ENCODE peak calls at places on chromosome 17, in four cellular contexts. One of them, this sample, is unnamed. For H3K4me1 and H3K9me3, the result is how much of the 10 kb centered on the place peaks cover.

GRCh38 chr17:28711723-28712036 is at the start of gene PROCA1:
- DNase-seq in mammary epithelial cell: no peak
- DNase-seq in CD8-positive, alpha-beta memory T cell: no peak
- DNase-seq in fibroblast of lung: no peak
- DNase-seq in this sample: peak

GRCh38 chr17:63984206-63984605 is 11.5 kb upstream of the SCN4A start:
- DNase-seq in mammary epithelial cell: no peak
- DNase-seq in CD8-positive, alpha-beta memory T cell: no peak
- DNase-seq in fibroblast of lung: peak
- DNase-seq in this sample: no peak

GRCh38 chr17:28112199-28112995 is 69.9 kb downstream of the NLK start:
- DNase-seq in mammary epithelial cell: no peak
- DNase-seq in CD8-positive, alpha-beta memory T cell: no peak
- DNase-seq in fibroblast of lung: peak
- DNase-seq in this sample: no peak

GRCh38 chr17:78979780-78980623 is at the start of gene LGALS3BP:
- DNase-seq in mammary epithelial cell: peak
- DNase-seq in CD8-positive, alpha-beta memory T cell: no peak
- DNase-seq in fibroblast of lung: peak
- DNase-seq in this sample: peak

GRCh38 chr17:67050066-67050465 is 5.7 kb downstream of the CACNG1 start:
- DNase-seq in mammary epithelial cell: no peak
- DNase-seq in CD8-positive, alpha-beta memory T cell: no peak
- DNase-seq in fibroblast of lung: no peak
- DNase-seq in this sample: no peak

GRCh38 chr17:72812823-72813222 is 279.7 kb downstream of the SLC39A11 start:
- DNase-seq in mammary epithelial cell: peak
- DNase-seq in CD8-positive, alpha-beta memory T cell: no peak
- DNase-seq in fibroblast of lung: peak
- DNase-seq in this sample: no peak

GRCh38 chr17:31509805-31510177 is 118.3 kb downstream of the RAB11FIP4 start:
- DNase-seq in mammary epithelial cell: no peak
- DNase-seq in CD8-positive, alpha-beta memory T cell: no peak
- DNase-seq in fibroblast of lung: no peak
- DNase-seq in this sample: no peak

GRCh38 chr17:31469959-31470358 is 78.5 kb downstream of the RAB11FIP4 start:
- DNase-seq in mammary epithelial cell: no peak
- DNase-seq in CD8-positive, alpha-beta memory T cell: no peak
- DNase-seq in fibroblast of lung: no peak
- DNase-seq in this sample: no peak

GRCh38 chr17:6437466-6437865 is 2.5 kb upstream of the AIPL1 start:
- DNase-seq in mammary epithelial cell: no peak
- DNase-seq in CD8-positive, alpha-beta memory T cell: no peak
- DNase-seq in fibroblast of lung: no peak
- DNase-seq in this sample: no peak

GRCh38 chr17:10984163-10984562 is 146.3 kb upstream of the PIRT start:
- DNase-seq in mammary epithelial cell: no peak
- DNase-seq in CD8-positive, alpha-beta memory T cell: no peak
- DNase-seq in fibroblast of lung: no peak
- DNase-seq in this sample: no peak

DNA sequence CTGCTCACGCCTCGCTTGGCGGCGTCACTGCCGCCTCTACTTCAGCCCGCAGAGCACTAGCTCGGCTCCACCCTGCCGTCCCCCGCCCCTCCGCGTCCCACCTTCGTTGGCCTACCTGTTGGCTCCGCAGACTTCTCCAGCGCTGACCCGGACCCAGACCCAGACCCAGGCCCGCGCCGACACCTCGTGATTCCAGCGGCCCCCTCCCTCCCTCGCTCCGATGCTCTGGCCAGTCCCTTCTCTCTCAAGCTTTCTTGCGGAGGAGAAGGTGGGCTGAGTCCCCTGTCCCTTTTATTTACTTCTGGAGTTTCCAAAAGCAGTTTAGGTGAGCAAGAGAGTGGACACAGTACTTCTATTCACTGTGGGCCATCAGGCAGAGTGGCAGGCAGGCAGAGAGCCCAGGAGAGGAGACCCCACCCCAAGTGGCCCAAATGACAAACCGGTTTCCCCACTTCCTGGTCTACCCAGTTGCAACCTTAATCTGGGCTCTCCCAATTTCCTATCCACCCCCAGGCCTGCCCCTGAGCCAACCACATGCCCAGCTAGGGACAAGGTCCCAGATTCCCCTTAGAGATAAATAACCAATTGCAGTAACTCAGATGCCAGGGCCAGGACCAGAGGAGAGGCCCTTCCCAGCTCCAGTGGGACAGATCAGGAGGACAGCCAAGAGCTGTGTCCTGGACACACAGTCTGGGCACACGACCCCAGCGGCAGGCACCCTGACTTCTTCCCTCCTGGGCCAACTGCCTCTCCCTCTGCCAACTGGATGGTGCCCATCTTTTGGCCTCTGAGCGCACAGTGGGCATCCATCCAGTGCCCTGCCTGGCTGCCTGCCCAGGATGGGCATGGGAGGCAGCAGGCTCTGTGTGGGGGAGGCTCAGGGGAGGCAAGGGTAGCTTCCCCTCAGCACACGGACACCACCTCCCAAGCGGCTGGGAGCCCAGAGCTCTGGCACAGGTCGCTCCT is 1.2 kb upstream of the SRCIN1 start:
- DNase-seq in mammary epithelial cell: no peak
- DNase-seq in CD8-positive, alpha-beta memory T cell: no peak
- DNase-seq in fibroblast of lung: no peak
- DNase-seq in this sample: no peak
- H3K4me3 ChIP-seq in mammary epithelial cell: peak
- H3K4me3 ChIP-seq in CD8-positive, alpha-beta memory T cell: no peak
- H3K4me3 ChIP-seq in fibroblast of lung: no peak
- H3K4me3 ChIP-seq in this sample: peak

GRCh38 chr17:19590912-19591551 is 57.4 kb downstream of the SLC47A1 start:
- DNase-seq in mammary epithelial cell: no peak
- DNase-seq in CD8-positive, alpha-beta memory T cell: no peak
- DNase-seq in fibroblast of lung: no peak
- DNase-seq in this sample: peak

GRCh38 chr17:19596869-19597268 is 51.7 kb upstream of the ALDH3A2 start:
- DNase-seq in mammary epithelial cell: no peak
- DNase-seq in CD8-positive, alpha-beta memory T cell: no peak
- DNase-seq in fibroblast of lung: no peak
- DNase-seq in this sample: no peak

GRCh38 chr17:19592316-19592715 is 56.2 kb upstream of the ALDH3A2 start:
- DNase-seq in mammary epithelial cell: no peak
- DNase-seq in CD8-positive, alpha-beta memory T cell: no peak
- DNase-seq in fibroblast of lung: no peak
- DNase-seq in this sample: no peak
- H3K4me1 ChIP-seq in mammary epithelial cell: under half
- H3K4me1 ChIP-seq in CD8-positive, alpha-beta memory T cell: under half
- H3K4me1 ChIP-seq in fibroblast of lung: under half
- H3K4me1 ChIP-seq in this sample: under half

GRCh38 chr17:75237100-75238014 is 24.0 kb downstream of the GGA3 start:
- DNase-seq in mammary epithelial cell: no peak
- DNase-seq in CD8-positive, alpha-beta memory T cell: no peak
- DNase-seq in fibroblast of lung: no peak
- DNase-seq in this sample: no peak
- H3K9me3 ChIP-seq in mammary epithelial cell: under half
- H3K9me3 ChIP-seq in CD8-positive, alpha-beta memory T cell: under half
- H3K9me3 ChIP-seq in fibroblast of lung: under half
- H3K9me3 ChIP-seq in this sample: under half

DNA sequence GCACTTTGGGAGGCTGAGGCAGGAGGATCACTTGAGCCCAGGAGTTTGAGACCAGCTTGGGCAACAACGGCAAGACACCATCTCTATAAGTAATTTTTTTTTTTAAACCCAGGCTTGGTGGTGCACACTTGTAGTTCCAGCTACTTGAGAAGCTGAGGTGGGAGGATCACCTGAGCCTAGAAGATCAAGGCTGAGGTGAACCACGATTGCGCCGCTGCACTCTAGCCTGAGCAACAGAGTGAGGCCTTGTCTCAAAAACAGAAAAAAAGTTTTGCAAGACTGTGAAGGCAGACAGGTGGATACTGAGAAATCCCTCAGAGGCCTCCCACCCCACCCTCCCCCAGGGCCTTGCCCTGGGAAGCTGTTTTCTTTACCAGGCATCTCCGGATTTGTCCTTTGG is 125.4 kb downstream of the MGAT5B start:
- DNase-seq in mammary epithelial cell: no peak
- DNase-seq in CD8-positive, alpha-beta memory T cell: no peak
- DNase-seq in fibroblast of lung: no peak
- DNase-seq in this sample: no peak
- H3K4me3 ChIP-seq in mammary epithelial cell: no peak
- H3K4me3 ChIP-seq in CD8-positive, alpha-beta memory T cell: no peak
- H3K4me3 ChIP-seq in fibroblast of lung: no peak
- H3K4me3 ChIP-seq in this sample: no peak

GRCh38 chr17:81706232-81706611 is 3.1 kb downstream of the MRPL12 start:
- DNase-seq in mammary epithelial cell: no peak
- DNase-seq in CD8-positive, alpha-beta memory T cell: no peak
- DNase-seq in fibroblast of lung: no peak
- DNase-seq in this sample: no peak
- H3K4me1 ChIP-seq in mammary epithelial cell: under half
- H3K4me1 ChIP-seq in CD8-positive, alpha-beta memory T cell: under half
- H3K4me1 ChIP-seq in fibroblast of lung: under half
- H3K4me1 ChIP-seq in this sample: under half

GRCh38 chr17:52756739-52757138 is 598.2 kb upstream of the CA10 start:
- DNase-seq in mammary epithelial cell: no peak
- DNase-seq in CD8-positive, alpha-beta memory T cell: no peak
- DNase-seq in fibroblast of lung: no peak
- DNase-seq in this sample: no peak
- H3K9me3 ChIP-seq in mammary epithelial cell: under half
- H3K9me3 ChIP-seq in CD8-positive, alpha-beta memory T cell: under half
- H3K9me3 ChIP-seq in fibroblast of lung: under half
- H3K9me3 ChIP-seq in this sample: under half

GRCh38 chr17:53571342-53571741 is 251.4 kb upstream of the KIF2B start:
- DNase-seq in mammary epithelial cell: no peak
- DNase-seq in CD8-positive, alpha-beta memory T cell: no peak
- DNase-seq in fibroblast of lung: peak
- DNase-seq in this sample: no peak
- H3K4me3 ChIP-seq in mammary epithelial cell: peak
- H3K4me3 ChIP-seq in CD8-positive, alpha-beta memory T cell: no peak
- H3K4me3 ChIP-seq in fibroblast of lung: peak
- H3K4me3 ChIP-seq in this sample: no peak